ENCODE peak calls at places on chromosomes 16 and 17, in nine cellular contexts. One of them, this sample, is unnamed.

GRCh38 chr17:73706858-73707257 is 62.6 kb upstream of the SDK2 start:
- DNase-seq in A172: no peak
- DNase-seq in Right ventricle myocardium superior: no peak
- DNase-seq in Calu3: no peak
- DNase-seq in stimulated activated CD8-positive, alpha-beta memory T cell treated with anti-CD3 and anti-CD28 coated beads, Interleukin-4, amount 100 ng/mL, for 1 hour: no peak
- DNase-seq in COR-L47: peak
- DNase-seq in SHP77: peak
- DNase-seq in Jurkat, Clone E6-1: no peak
- DNase-seq in GM19239: no peak
- DNase-seq in this sample: no peak

GRCh38 chr17:40281663-40282062 is 6.0 kb upstream of the CDC6 start:
- DNase-seq in A172: peak
- DNase-seq in Right ventricle myocardium superior: no peak
- DNase-seq in Calu3: peak
- DNase-seq in stimulated activated CD8-positive, alpha-beta memory T cell treated with anti-CD3 and anti-CD28 coated beads, Interleukin-4, amount 100 ng/mL, for 1 hour: no peak
- DNase-seq in COR-L47: no peak
- DNase-seq in SHP77: no peak
- DNase-seq in Jurkat, Clone E6-1: no peak
- DNase-seq in GM19239: no peak
- DNase-seq in this sample: no peak

GRCh38 chr16:80015566-80015965 is 415.0 kb upstream of the MAF start:
- DNase-seq in A172: no peak
- DNase-seq in Right ventricle myocardium superior: no peak
- DNase-seq in Calu3: no peak
- DNase-seq in stimulated activated CD8-positive, alpha-beta memory T cell treated with anti-CD3 and anti-CD28 coated beads, Interleukin-4, amount 100 ng/mL, for 1 hour: no peak
- DNase-seq in COR-L47: no peak
- DNase-seq in SHP77: no peak
- DNase-seq in Jurkat, Clone E6-1: no peak
- DNase-seq in GM19239: no peak
- DNase-seq in this sample: no peak

GRCh38 chr17:42699415-42699740 is 17.0 kb downstream of the CNTNAP1 start:
- DNase-seq in A172: no peak
- DNase-seq in Right ventricle myocardium superior: no peak
- DNase-seq in Calu3: no peak
- DNase-seq in stimulated activated CD8-positive, alpha-beta memory T cell treated with anti-CD3 and anti-CD28 coated beads, Interleukin-4, amount 100 ng/mL, for 1 hour: no peak
- DNase-seq in COR-L47: no peak
- DNase-seq in SHP77: no peak
- DNase-seq in Jurkat, Clone E6-1: no peak
- DNase-seq in GM19239: no peak
- DNase-seq in this sample: no peak

GRCh38 chr17:33444731-33445130 is 151.6 kb upstream of the ASIC2 start:
- DNase-seq in A172: no peak
- DNase-seq in Right ventricle myocardium superior: no peak
- DNase-seq in Calu3: no peak
- DNase-seq in stimulated activated CD8-positive, alpha-beta memory T cell treated with anti-CD3 and anti-CD28 coated beads, Interleukin-4, amount 100 ng/mL, for 1 hour: no peak
- DNase-seq in COR-L47: no peak
- DNase-seq in SHP77: no peak
- DNase-seq in Jurkat, Clone E6-1: no peak
- DNase-seq in GM19239: no peak
- DNase-seq in this sample: no peak

GRCh38 chr17:63082952-63083351 is 116.9 kb downstream of the TANC2 start:
- DNase-seq in A172: peak
- DNase-seq in Right ventricle myocardium superior: no peak
- DNase-seq in Calu3: no peak
- DNase-seq in stimulated activated CD8-positive, alpha-beta memory T cell treated with anti-CD3 and anti-CD28 coated beads, Interleukin-4, amount 100 ng/mL, for 1 hour: no peak
- DNase-seq in COR-L47: no peak
- DNase-seq in SHP77: no peak
- DNase-seq in Jurkat, Clone E6-1: no peak
- DNase-seq in GM19239: no peak
- DNase-seq in this sample: no peak

GRCh38 chr17:28154242-28154641 is 111.8 kb downstream of the NLK start:
- DNase-seq in A172: no peak
- DNase-seq in Right ventricle myocardium superior: no peak
- DNase-seq in Calu3: no peak
- DNase-seq in stimulated activated CD8-positive, alpha-beta memory T cell treated with anti-CD3 and anti-CD28 coated beads, Interleukin-4, amount 100 ng/mL, for 1 hour: no peak
- DNase-seq in COR-L47: peak
- DNase-seq in SHP77: no peak
- DNase-seq in Jurkat, Clone E6-1: no peak
- DNase-seq in GM19239: no peak
- DNase-seq in this sample: no peak

GRCh38 chr16:56332464-56333079 is 92.8 kb downstream of the AMFR start:
- DNase-seq in A172: peak
- DNase-seq in Right ventricle myocardium superior: peak
- DNase-seq in Calu3: peak
- DNase-seq in stimulated activated CD8-positive, alpha-beta memory T cell treated with anti-CD3 and anti-CD28 coated beads, Interleukin-4, amount 100 ng/mL, for 1 hour: no peak
- DNase-seq in COR-L47: no peak
- DNase-seq in SHP77: no peak
- DNase-seq in Jurkat, Clone E6-1: no peak
- DNase-seq in GM19239: no peak
- DNase-seq in this sample: peak

GRCh38 chr17:77782611-77783010 is 175.9 kb upstream of the TNRC6C start:
- DNase-seq in A172: no peak
- DNase-seq in Right ventricle myocardium superior: no peak
- DNase-seq in Calu3: no peak
- DNase-seq in stimulated activated CD8-positive, alpha-beta memory T cell treated with anti-CD3 and anti-CD28 coated beads, Interleukin-4, amount 100 ng/mL, for 1 hour: no peak
- DNase-seq in COR-L47: no peak
- DNase-seq in SHP77: no peak
- DNase-seq in Jurkat, Clone E6-1: no peak
- DNase-seq in GM19239: no peak
- DNase-seq in this sample: no peak

GRCh38 chr17:79668344-79669250 is 57.7 kb upstream of the RBFOX3 start:
- DNase-seq in A172: no peak
- DNase-seq in Right ventricle myocardium superior: no peak
- DNase-seq in Calu3: no peak
- DNase-seq in stimulated activated CD8-positive, alpha-beta memory T cell treated with anti-CD3 and anti-CD28 coated beads, Interleukin-4, amount 100 ng/mL, for 1 hour: no peak
- DNase-seq in COR-L47: no peak
- DNase-seq in SHP77: no peak
- DNase-seq in Jurkat, Clone E6-1: no peak
- DNase-seq in GM19239: no peak
- DNase-seq in this sample: peak

GRCh38 chr17:68238894-68239293 is 8.9 kb upstream of the AMZ2 start:
- DNase-seq in A172: no peak
- DNase-seq in Right ventricle myocardium superior: no peak
- DNase-seq in Calu3: no peak
- DNase-seq in stimulated activated CD8-positive, alpha-beta memory T cell treated with anti-CD3 and anti-CD28 coated beads, Interleukin-4, amount 100 ng/mL, for 1 hour: no peak
- DNase-seq in COR-L47: no peak
- DNase-seq in SHP77: no peak
- DNase-seq in Jurkat, Clone E6-1: no peak
- DNase-seq in GM19239: no peak
- DNase-seq in this sample: no peak

GRCh38 chr17:68849673-68850260 is 105.4 kb downstream of the ABCA8 start:
- DNase-seq in A172: no peak
- DNase-seq in Right ventricle myocardium superior: no peak
- DNase-seq in Calu3: peak
- DNase-seq in stimulated activated CD8-positive, alpha-beta memory T cell treated with anti-CD3 and anti-CD28 coated beads, Interleukin-4, amount 100 ng/mL, for 1 hour: no peak
- DNase-seq in COR-L47: peak
- DNase-seq in SHP77: no peak
- DNase-seq in Jurkat, Clone E6-1: no peak
- DNase-seq in GM19239: no peak
- DNase-seq in this sample: no peak

GRCh38 chr17:11935734-11936406 is 61.4 kb downstream of the ZNF18 start:
- DNase-seq in A172: peak
- DNase-seq in Right ventricle myocardium superior: no peak
- DNase-seq in Calu3: peak
- DNase-seq in stimulated activated CD8-positive, alpha-beta memory T cell treated with anti-CD3 and anti-CD28 coated beads, Interleukin-4, amount 100 ng/mL, for 1 hour: no peak
- DNase-seq in COR-L47: no peak
- DNase-seq in SHP77: peak
- DNase-seq in Jurkat, Clone E6-1: peak
- DNase-seq in GM19239: no peak
- DNase-seq in this sample: no peak

GRCh38 chr16:15897834-15898254 is 9.4 kb upstream of the CEP20 start:
- DNase-seq in A172: no peak
- DNase-seq in Right ventricle myocardium superior: no peak
- DNase-seq in Calu3: no peak
- DNase-seq in stimulated activated CD8-positive, alpha-beta memory T cell treated with anti-CD3 and anti-CD28 coated beads, Interleukin-4, amount 100 ng/mL, for 1 hour: no peak
- DNase-seq in COR-L47: no peak
- DNase-seq in SHP77: no peak
- DNase-seq in Jurkat, Clone E6-1: no peak
- DNase-seq in GM19239: peak
- DNase-seq in this sample: no peak